ENCODE peak calls at places on chromosomes 12 and 14, in nine cellular contexts. C is heart left ventricle; G is A549; W is naive thymus-derived CD4-positive, alpha-beta T cell; T is MM.1S; Z is heart right ventricle; N is prostate gland; K is uterus; E is gastrocnemius medialis. A is an unnamed sample.

GRCh38 chr12:95790025-95790911 is at the start of gene NTN4:
- DNase-seq in C (peak; percentile 62), G (peak; percentile 33), W (peak; percentile 39), T (peak; percentile 44), Z (peak; percentile 74), N (peak; percentile 52), K (peak; percentile 22), E (no peak), A (no peak)

GRCh38 chr12:53004582-53004981 is 1.7 kb upstream of the EIF4B start:
- DNase-seq in C (no peak), G (no peak), W (no peak), T (no peak), Z (no peak), N (no peak), K (no peak), E (no peak), A (no peak)

GRCh38 chr14:36070056-36071043 is 106.2 kb downstream of the PTCSC3 start:
- DNase-seq in C (peak; percentile 18), G (peak; percentile 57), W (no peak), T (peak; percentile 36), Z (peak; percentile 26), N (peak; percentile 40), K (no peak), E (no peak), A (no peak)

GRCh38 chr12:1474059-1474537 is 120.3 kb downstream of the FBXL14 start:
- DNase-seq in C (no peak), G (peak; percentile 12), W (no peak), T (no peak), Z (no peak), N (no peak), K (no peak), E (no peak), A (no peak)

GRCh38 chr14:67547224-67547780 is 14.2 kb downstream of the PLEKHH1 start:
- DNase-seq in C (no peak), G (no peak), W (no peak), T (no peak), Z (no peak), N (peak; percentile 58), K (no peak), E (no peak), A (no peak)

GRCh38 chr12:3743803-3744202 is 9.1 kb downstream of the CRACR2A start:
- DNase-seq in C (no peak), G (no peak), W (no peak), T (no peak), Z (no peak), N (peak; percentile 42), K (no peak), E (no peak), A (no peak)

GRCh38 chr12:16349132-16349463 is 1.7 kb downstream of the MGST1 start:
- DNase-seq in C (no peak), G (peak; percentile 44), W (no peak), T (no peak), Z (peak; percentile 24), N (peak; percentile 33), K (peak; percentile 69), E (peak; percentile 45), A (no peak)

GRCh38 chr12:27868165-27868564 is 88.1 kb upstream of the MANSC4 start:
- DNase-seq in C (no peak), G (no peak), W (no peak), T (no peak), Z (no peak), N (no peak), K (no peak), E (no peak), A (no peak)

GRCh38 chr14:39857656-39858055 is 425.4 kb upstream of the FBXO33 start:
- DNase-seq in C (no peak), G (no peak), W (no peak), T (no peak), Z (no peak), N (no peak), K (no peak), E (no peak), A (no peak)

GRCh38 chr12:51829641-51830040 is 18.9 kb downstream of the FIGNL2 start:
- DNase-seq in C (no peak), G (no peak), W (no peak), T (no peak), Z (no peak), N (no peak), K (no peak), E (no peak), A (no peak)

GRCh38 chr12:51827925-51828818 is 20.3 kb downstream of the FIGNL2 start:
- DNase-seq in C (no peak), G (no peak), W (peak; percentile 64), T (no peak), Z (no peak), N (no peak), K (no peak), E (no peak), A (peak; percentile 67)

GRCh38 chr12:51832708-51833107 is 15.8 kb downstream of the FIGNL2 start:
- DNase-seq in C (no peak), G (no peak), W (no peak), T (peak; percentile 63), Z (no peak), N (no peak), K (no peak), E (no peak), A (no peak)

GRCh38 chr12:51826881-51827280 is 21.6 kb downstream of the FIGNL2 start:
- DNase-seq in C (no peak), G (no peak), W (no peak), T (no peak), Z (no peak), N (no peak), K (no peak), E (no peak), A (no peak)

DNA sequence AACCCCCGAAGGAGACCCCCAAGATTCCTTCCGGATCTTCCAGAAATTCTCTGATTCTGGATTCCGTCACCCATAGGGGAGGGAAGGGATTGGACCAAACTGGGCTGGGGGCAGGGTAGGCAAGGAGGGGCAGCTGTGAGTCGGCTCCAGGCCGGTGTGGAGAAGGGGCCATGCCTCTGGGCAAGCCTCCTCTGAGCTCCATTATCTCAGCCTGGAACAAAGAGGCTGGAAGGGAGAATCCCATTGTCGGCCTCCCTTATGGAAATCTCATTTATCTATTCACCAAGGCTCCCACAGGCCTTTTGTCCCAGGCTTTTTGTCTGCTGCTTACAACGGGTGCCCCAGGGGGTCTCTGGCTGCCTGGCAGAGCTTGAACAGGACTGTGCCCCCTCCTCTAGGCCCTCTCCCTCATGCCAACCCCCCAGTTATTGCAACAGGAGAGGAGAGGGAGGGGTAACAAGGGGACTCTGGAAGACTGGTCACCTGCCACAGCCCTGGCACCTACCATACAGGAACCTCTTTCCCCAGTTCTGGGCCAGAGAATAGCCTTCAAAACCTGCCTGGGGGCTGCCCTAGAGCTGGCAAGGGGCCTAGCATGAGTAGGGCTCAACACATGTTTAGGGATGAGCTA is 19.5 kb downstream of the FIGNL2 start:
- DNase-seq in C (no peak), G (no peak), W (no peak), T (no peak), Z (no peak), N (no peak), K (no peak), E (no peak), A (no peak)
- H3K4me1 ChIP-seq in C (no peaks in the 10 kb centered on the region), G (peaks cover 7% of the 10 kb centered on the region), W (no peaks in the 10 kb centered on the region), T (peaks cover 24% of the 10 kb centered on the region), Z (no peaks in the 10 kb centered on the region), N (no peaks in the 10 kb centered on the region), K (no peaks in the 10 kb centered on the region), E (no peaks in the 10 kb centered on the region), A (peaks cover 6% of the 10 kb centered on the region)

DNA sequence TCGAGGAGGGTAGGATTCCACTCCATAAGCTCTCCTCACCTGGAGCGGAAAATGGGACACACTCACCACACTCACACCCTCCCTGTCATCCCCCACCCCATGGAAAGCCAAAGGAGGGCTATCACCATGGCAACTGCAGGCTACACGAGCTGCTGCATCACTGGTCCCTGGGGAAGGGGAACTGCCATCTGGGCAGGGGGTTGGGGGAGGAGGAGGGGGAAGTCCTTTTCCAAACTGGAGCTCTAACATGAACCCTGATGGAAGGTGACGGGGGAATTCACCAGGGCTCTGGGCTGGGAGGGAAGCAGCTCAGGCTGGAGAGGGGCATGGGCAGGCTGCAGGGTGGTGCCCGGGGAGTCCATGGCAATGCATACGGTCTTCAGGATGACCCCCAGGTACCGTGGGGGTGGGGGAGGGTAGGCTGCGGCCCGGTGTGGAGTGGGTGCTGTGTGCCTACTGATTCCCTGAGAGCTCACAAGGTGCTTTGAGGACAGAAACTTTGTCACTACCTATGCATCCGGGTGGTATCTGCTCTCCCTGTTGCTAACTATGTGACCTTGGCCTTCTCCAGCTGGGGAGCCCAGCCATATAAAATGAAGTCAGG is 94.5 kb downstream of the LRRC74A start:
- DNase-seq in C (no peak), G (no peak), W (no peak), T (no peak), Z (no peak), N (no peak), K (no peak), E (no peak), A (no peak)
- H3K4me1 ChIP-seq in C (peaks cover 44% of the 10 kb centered on the region), G (peaks cover 81% of the 10 kb centered on the region), W (peaks cover 3% of the 10 kb centered on the region), T (no peaks in the 10 kb centered on the region), Z (peaks cover 43% of the 10 kb centered on the region), N (peaks cover 39% of the 10 kb centered on the region), K (peaks cover 32% of the 10 kb centered on the region), E (peaks cover 47% of the 10 kb centered on the region), A (peaks cover 29% of the 10 kb centered on the region)

DNA sequence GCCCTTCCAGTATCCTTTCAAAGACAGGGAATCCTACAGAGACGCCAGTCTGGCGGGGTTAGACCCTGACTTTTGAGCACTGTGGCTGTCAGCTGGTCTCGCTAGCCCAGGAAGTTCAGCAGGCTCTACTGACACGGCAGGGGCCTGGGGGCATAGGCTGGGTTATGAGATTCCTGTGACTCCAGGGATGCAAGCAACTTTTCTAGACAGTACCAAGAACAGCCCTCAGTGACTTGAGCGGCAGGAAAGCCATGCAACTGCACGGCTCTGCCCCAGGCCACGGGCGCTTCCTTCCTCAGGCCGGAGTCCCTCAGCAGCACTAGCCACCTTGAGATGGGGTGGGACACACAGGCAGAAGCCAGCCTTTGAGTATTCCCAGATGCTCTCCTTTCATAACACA is 5.1 kb upstream of the SIVA1 start:
- DNase-seq in C (no peak), G (no peak), W (no peak), T (no peak), Z (no peak), N (no peak), K (no peak), E (no peak), A (no peak)
- H3K4me1 ChIP-seq in C (peaks cover 3% of the 10 kb centered on the region), G (peaks cover 19% of the 10 kb centered on the region), W (peaks cover 6% of the 10 kb centered on the region), T (no peaks in the 10 kb centered on the region), Z (peaks cover 2% of the 10 kb centered on the region), N (peaks cover 24% of the 10 kb centered on the region), K (peaks cover 9% of the 10 kb centered on the region), E (peaks cover 38% of the 10 kb centered on the region), A (peaks cover 13% of the 10 kb centered on the region)

GRCh38 chr12:93786669-93787397 is 109.7 kb downstream of the CRADD start:
- DNase-seq in C (no peak), G (no peak), W (no peak), T (no peak), Z (no peak), N (no peak), K (no peak), E (no peak), A (no peak)

GRCh38 chr12:93785262-93786010 is 108.3 kb downstream of the CRADD start:
- DNase-seq in C (peak; percentile 62), G (peak; percentile 86), W (peak; percentile 48), T (no peak), Z (no peak), N (peak; percentile 33), K (peak; percentile 77), E (peak; percentile 48), A (peak; percentile 43)

GRCh38 chr12:93789767-93790166 is 112.6 kb downstream of the CRADD start:
- DNase-seq in C (no peak), G (no peak), W (no peak), T (no peak), Z (no peak), N (no peak), K (no peak), E (no peak), A (no peak)

GRCh38 chr12:93790472-93791152 is 113.4 kb downstream of the CRADD start:
- DNase-seq in C (no peak), G (peak; percentile 6), W (no peak), T (no peak), Z (no peak), N (no peak), K (no peak), E (no peak), A (no peak)

GRCh38 chr12:93788853-93789252 is 111.7 kb downstream of the CRADD start:
- DNase-seq in C (no peak), G (no peak), W (no peak), T (no peak), Z (no peak), N (no peak), K (no peak), E (no peak), A (no peak)
- H3K4me1 ChIP-seq in C (peaks cover 23% of the 10 kb centered on the region), G (peaks cover 43% of the 10 kb centered on the region), W (peaks cover 9% of the 10 kb centered on the region), T (peaks cover 4% of the 10 kb centered on the region), Z (peaks cover 32% of the 10 kb centered on the region), N (peaks cover 5% of the 10 kb centered on the region), K (peaks cover 4% of the 10 kb centered on the region), E (peaks cover 27% of the 10 kb centered on the region), A (peaks cover 30% of the 10 kb centered on the region)

A was measured in CD4-positive, CD25-positive, alpha-beta regulatory T cell.